ENCODE peak calls at places on chromosomes 13 and 19, in four cellular contexts. E is GM23248, N is transverse colon, V is stomach. Z is an unnamed sample.

GRCh38 chr19:55346725-55347441 is 7.2 kb downstream of the KMT5C start:
- DNase-seq in E (no peak), N (no peak), V (no peak), Z (peak; percentile 48)

GRCh38 chr13:46359731-46360130 is 27.3 kb downstream of the RUBCNL start:
- DNase-seq in E (peak; percentile 86), N (no peak), V (no peak), Z (no peak)

GRCh38 chr19:53808710-53809125 is 15.4 kb downstream of the NLRP12 start:
- DNase-seq in E (peak; percentile 70), N (no peak), V (no peak), Z (peak; percentile 71)

GRCh38 chr19:41930926-41931592 is 2.8 kb upstream of the ERFL start:
- DNase-seq in E (peak; percentile 53), N (no peak), V (no peak), Z (peak; percentile 87)

GRCh38 chr19:45782820-45783785 is 813 bp upstream of the DMPK start:
- DNase-seq in E (peak; percentile 92), N (peak; percentile 52), V (no peak), Z (peak; percentile 51)

GRCh38 chr19:3968556-3969434 is 2.1 kb downstream of the DAPK3 start:
- DNase-seq in E (peak; percentile 98), N (peak; percentile 79), V (peak; percentile 87), Z (peak; percentile 98)

GRCh38 chr19:4647676-4648644 is 8.6 kb downstream of the TNFAIP8L1 start:
- DNase-seq in E (no peak), N (no peak), V (no peak), Z (peak; percentile 81)

GRCh38 chr13:48908381-48909087 is 67.2 kb upstream of the FNDC3A start:
- DNase-seq in E (peak; percentile 78), N (no peak), V (no peak), Z (no peak)

GRCh38 chr13:102856603-102857002 is 10.8 kb downstream of the ERCC5 start:
- DNase-seq in E (peak; percentile 71), N (no peak), V (peak; percentile 48), Z (no peak)

GRCh38 chr13:51158923-51159322 is 47.8 kb upstream of the C13orf42 start:
- DNase-seq in E (peak; percentile 61), N (no peak), V (no peak), Z (peak; percentile 50)

GRCh38 chr13:109773786-109774185 is 12.6 kb downstream of the IRS2 start:
- DNase-seq in E (no peak), N (no peak), V (no peak), Z (no peak)

GRCh38 chr19:46812898-46813569 is 24.6 kb upstream of the SLC1A5 start:
- DNase-seq in E (no peak), N (no peak), V (peak; percentile 39), Z (no peak)

GRCh38 chr13:27976362-27977177 is 7.5 kb upstream of the CDX2 start:
- DNase-seq in E (no peak), N (no peak), V (peak; percentile 15), Z (no peak)

GRCh38 chr13:34776984-34777913 is 164.8 kb upstream of the NBEA start:
- DNase-seq in E (no peak), N (no peak), V (no peak), Z (peak; percentile 51)

GRCh38 chr13:34435338-34435737 is 506.7 kb upstream of the NBEA start:
- DNase-seq in E (peak; percentile 63), N (no peak), V (no peak), Z (no peak)

GRCh38 chr13:93672996-93673395 is 446.4 kb downstream of the GPC6 start:
- DNase-seq in E (no peak), N (no peak), V (no peak), Z (no peak)

GRCh38 chr13:73997964-73998363 is 136.2 kb downstream of the KLF12 start:
- DNase-seq in E (no peak), N (no peak), V (no peak), Z (no peak)

GRCh38 chr19:9850235-9850959 is 15.3 kb downstream of the PIN1 start:
- DNase-seq in E (no peak), N (no peak), V (no peak), Z (no peak)

GRCh38 chr13:104553156-104553555 is 1486.9 kb upstream of the SLC10A2 start:
- DNase-seq in E (no peak), N (no peak), V (no peak), Z (no peak)

GRCh38 chr19:20787766-20788165 is 11.7 kb downstream of the ZNF66 start:
- DNase-seq in E (no peak), N (no peak), V (no peak), Z (no peak)

GRCh38 chr13:111139452-111139851 is 24.3 kb downstream of the ARHGEF7 start:
- DNase-seq in E (no peak), N (no peak), V (no peak), Z (no peak)

GRCh38 chr19:16141043-16141442 is 2.4 kb upstream of the HSH2D start:
- DNase-seq in E (no peak), N (peak; percentile 61), V (no peak), Z (no peak)

GRCh38 chr19:8123683-8124082 is 25.7 kb downstream of the FBN3 start:
- DNase-seq in E (no peak), N (no peak), V (no peak), Z (no peak)

GRCh38 chr13:81377926-81378325 is 1037.0 kb upstream of the SPRY2 start:
- DNase-seq in E (no peak), N (no peak), V (no peak), Z (no peak)

GRCh38 chr19:45641274-45642105 is 2.3 kb upstream of the EML2 start:
- DNase-seq in E (peak; percentile 80), N (peak; percentile 94), V (peak; percentile 95), Z (peak; percentile 97)

GRCh38 chr13:108957369-108958012 is 328.1 kb downstream of the MYO16 start:
- DNase-seq in E (peak; percentile 83), N (no peak), V (no peak), Z (no peak)

GRCh38 chr19:2199215-2199614 is 35.5 kb downstream of the DOT1L start:
- DNase-seq in E (no peak), N (no peak), V (no peak), Z (peak; percentile 89)
- H3K36me3 ChIP-seq in E (no peaks in the 10 kb centered on the region), N (no peaks in the 10 kb centered on the region), V (peaks cover 91% of the 10 kb centered on the region), Z (peaks cover 11% of the 10 kb centered on the region)

GRCh38 chr13:63979951-63980350 is 2564.3 kb upstream of the PCDH20 start:
- DNase-seq in E (no peak), N (no peak), V (no peak), Z (no peak)
- H3K27ac ChIP-seq in E (no peak overlapping the region), N (no peak overlapping the region), V (no peak overlapping the region), Z (no peak overlapping the region)

GRCh38 chr19:48964205-48965032 is 690 bp upstream of the FTL start:
- DNase-seq in E (peak; percentile 85), N (peak; percentile 47), V (peak; percentile 56), Z (no peak)

GRCh38 chr19:48966541-48967345 is 1.6 kb downstream of the FTL start:
- DNase-seq in E (peak; percentile 39), N (no peak), V (no peak), Z (no peak)

GRCh38 chr19:48965806-48966540 is 864 bp downstream of the FTL start:
- DNase-seq in E (peak; percentile 92), N (peak; percentile 90), V (peak; percentile 87), Z (peak; percentile 93)

GRCh38 chr19:48963371-48964204 is 1.5 kb upstream of the FTL start:
- DNase-seq in E (peak; percentile 85), N (peak; percentile 88), V (peak; percentile 77), Z (peak; percentile 94)

DNA sequence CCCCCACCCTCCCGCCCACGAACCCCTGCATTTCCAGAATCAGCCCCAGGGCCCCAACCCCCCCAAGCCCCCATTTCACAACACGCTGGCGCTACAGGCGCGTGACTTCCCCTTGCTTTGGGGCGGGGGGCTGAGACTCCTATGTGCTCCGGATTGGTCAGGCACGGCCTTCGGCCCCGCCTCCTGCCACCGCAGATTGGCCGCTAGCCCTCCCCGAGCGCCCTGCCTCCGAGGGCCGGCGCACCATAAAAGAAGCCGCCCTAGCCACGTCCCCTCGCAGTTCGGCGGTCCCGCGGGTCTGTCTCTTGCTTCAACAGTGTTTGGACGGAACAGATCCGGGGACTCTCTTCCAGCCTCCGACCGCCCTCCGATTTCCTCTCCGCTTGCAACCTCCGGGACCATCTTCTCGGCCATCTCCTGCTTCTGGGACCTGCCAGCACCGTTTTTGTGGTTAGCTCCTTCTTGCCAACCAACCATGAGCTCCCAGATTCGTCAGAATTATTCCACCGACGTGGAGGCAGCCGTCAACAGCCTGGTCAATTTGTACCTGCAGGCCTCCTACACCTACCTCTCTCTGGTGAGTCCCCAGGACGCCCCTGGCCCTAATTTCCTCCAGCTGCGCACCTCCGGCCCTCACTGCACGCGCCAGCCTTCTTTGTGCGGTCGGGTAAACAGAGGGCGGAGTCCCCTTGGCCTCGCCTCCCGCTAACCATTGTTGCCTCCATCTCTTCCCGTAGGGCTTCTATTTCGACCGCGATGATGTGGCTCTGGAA is at the start of gene FTL:
- DNase-seq in E (peak; percentile 95), N (peak; percentile 98), V (peak; percentile 99), Z (peak; percentile 98)
- H3K4me1 ChIP-seq in E (peaks cover 28% of the 10 kb centered on the region), N (peaks cover 61% of the 10 kb centered on the region), V (peaks cover 42% of the 10 kb centered on the region), Z (peaks cover 14% of the 10 kb centered on the region)

DNA sequence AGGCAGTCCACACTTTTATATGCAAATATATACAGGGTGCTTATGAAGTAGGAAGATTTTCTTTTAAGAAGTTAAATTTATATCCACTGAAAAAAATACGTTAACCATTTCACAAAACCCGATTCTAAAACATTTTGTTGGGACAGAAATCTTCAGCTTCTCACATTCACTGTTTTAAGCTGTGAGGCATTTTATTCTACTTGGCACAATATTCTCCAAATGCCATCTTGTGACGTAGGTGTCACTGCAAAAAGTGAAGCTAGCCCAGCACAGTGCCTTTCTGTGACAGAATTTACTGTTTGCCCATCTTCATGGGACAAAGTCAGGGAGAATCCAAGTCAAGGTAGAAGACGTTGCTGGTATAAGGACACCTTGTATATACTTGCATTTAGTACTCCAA is 94.5 kb upstream of the SLC15A1 start:
- DNase-seq in E (no peak), N (no peak), V (no peak), Z (no peak)
- H3K36me3 ChIP-seq in E (no peaks in the 10 kb centered on the region), N (peaks cover 1% of the 10 kb centered on the region), V (peaks cover 39% of the 10 kb centered on the region), Z (no peaks in the 10 kb centered on the region)

GRCh38 chr13:44040070-44040753 is 160.5 kb downstream of the LACC1 start:
- DNase-seq in E (peak; percentile 63), N (no peak), V (no peak), Z (no peak)
- H3K27ac ChIP-seq in E (peak overlapping the region; percentile 9), N (no peak overlapping the region), V (no peak overlapping the region), Z (no peak overlapping the region)